ENCODE peak calls at places on chromosomes 3 and 15, in seven cellular contexts. One of them, this sample, is unnamed.

GRCh38 chr3:64039972-64040733 is 16.9 kb upstream of the PSMD6 start:
- DNase-seq in activated effector memory CD4-positive, alpha-beta T cell treated with Interleukin-2 at 50 U/mL for 16 hours: no peak
- DNase-seq in stimulated activated CD8-positive, alpha-beta memory T cell treated with anti-CD3 and anti-CD28 coated beads, Interleukin-15, amount 100 ng/mL, for 4 hours: no peak
- DNase-seq in ELR: no peak
- DNase-seq in fibroblast of mammary gland: no peak
- DNase-seq in ACHN: no peak
- DNase-seq in HFF-Myc: no peak
- DNase-seq in this sample: no peak

GRCh38 chr3:108673988-108674661 is 83.1 kb downstream of the RETNLB start:
- DNase-seq in activated effector memory CD4-positive, alpha-beta T cell treated with Interleukin-2 at 50 U/mL for 16 hours: no peak
- DNase-seq in stimulated activated CD8-positive, alpha-beta memory T cell treated with anti-CD3 and anti-CD28 coated beads, Interleukin-15, amount 100 ng/mL, for 4 hours: no peak
- DNase-seq in ELR: no peak
- DNase-seq in fibroblast of mammary gland: peak
- DNase-seq in ACHN: no peak
- DNase-seq in HFF-Myc: no peak
- DNase-seq in this sample: no peak

GRCh38 chr3:28286595-28286994 is 45.2 kb downstream of the CMC1 start:
- DNase-seq in activated effector memory CD4-positive, alpha-beta T cell treated with Interleukin-2 at 50 U/mL for 16 hours: no peak
- DNase-seq in stimulated activated CD8-positive, alpha-beta memory T cell treated with anti-CD3 and anti-CD28 coated beads, Interleukin-15, amount 100 ng/mL, for 4 hours: no peak
- DNase-seq in ELR: peak
- DNase-seq in fibroblast of mammary gland: peak
- DNase-seq in ACHN: peak
- DNase-seq in HFF-Myc: no peak
- DNase-seq in this sample: peak

GRCh38 chr3:42746455-42747450 is 26.3 kb downstream of the CCDC13 start:
- DNase-seq in activated effector memory CD4-positive, alpha-beta T cell treated with Interleukin-2 at 50 U/mL for 16 hours: no peak
- DNase-seq in stimulated activated CD8-positive, alpha-beta memory T cell treated with anti-CD3 and anti-CD28 coated beads, Interleukin-15, amount 100 ng/mL, for 4 hours: no peak
- DNase-seq in ELR: no peak
- DNase-seq in fibroblast of mammary gland: no peak
- DNase-seq in ACHN: no peak
- DNase-seq in HFF-Myc: no peak
- DNase-seq in this sample: no peak

GRCh38 chr15:36970522-36970921 is 129.8 kb downstream of the MEIS2 start:
- DNase-seq in activated effector memory CD4-positive, alpha-beta T cell treated with Interleukin-2 at 50 U/mL for 16 hours: no peak
- DNase-seq in stimulated activated CD8-positive, alpha-beta memory T cell treated with anti-CD3 and anti-CD28 coated beads, Interleukin-15, amount 100 ng/mL, for 4 hours: no peak
- DNase-seq in ELR: no peak
- DNase-seq in fibroblast of mammary gland: no peak
- DNase-seq in ACHN: no peak
- DNase-seq in HFF-Myc: no peak
- DNase-seq in this sample: no peak

GRCh38 chr3:113174806-113175490 is 36.4 kb upstream of the BOC start:
- DNase-seq in activated effector memory CD4-positive, alpha-beta T cell treated with Interleukin-2 at 50 U/mL for 16 hours: no peak
- DNase-seq in stimulated activated CD8-positive, alpha-beta memory T cell treated with anti-CD3 and anti-CD28 coated beads, Interleukin-15, amount 100 ng/mL, for 4 hours: no peak
- DNase-seq in ELR: no peak
- DNase-seq in fibroblast of mammary gland: peak
- DNase-seq in ACHN: no peak
- DNase-seq in HFF-Myc: no peak
- DNase-seq in this sample: no peak

GRCh38 chr3:195151866-195152526 is 119.0 kb downstream of the XXYLT1 start:
- DNase-seq in activated effector memory CD4-positive, alpha-beta T cell treated with Interleukin-2 at 50 U/mL for 16 hours: no peak
- DNase-seq in stimulated activated CD8-positive, alpha-beta memory T cell treated with anti-CD3 and anti-CD28 coated beads, Interleukin-15, amount 100 ng/mL, for 4 hours: no peak
- DNase-seq in ELR: peak
- DNase-seq in fibroblast of mammary gland: peak
- DNase-seq in ACHN: peak
- DNase-seq in HFF-Myc: no peak
- DNase-seq in this sample: peak

GRCh38 chr15:100033140-100033857 is 300.1 kb upstream of the LYSMD4 start:
- DNase-seq in activated effector memory CD4-positive, alpha-beta T cell treated with Interleukin-2 at 50 U/mL for 16 hours: no peak
- DNase-seq in stimulated activated CD8-positive, alpha-beta memory T cell treated with anti-CD3 and anti-CD28 coated beads, Interleukin-15, amount 100 ng/mL, for 4 hours: no peak
- DNase-seq in ELR: no peak
- DNase-seq in fibroblast of mammary gland: peak
- DNase-seq in ACHN: no peak
- DNase-seq in HFF-Myc: no peak
- DNase-seq in this sample: no peak

GRCh38 chr3:8458711-8459110 is 42.9 kb upstream of the LMCD1 start:
- DNase-seq in activated effector memory CD4-positive, alpha-beta T cell treated with Interleukin-2 at 50 U/mL for 16 hours: no peak
- DNase-seq in stimulated activated CD8-positive, alpha-beta memory T cell treated with anti-CD3 and anti-CD28 coated beads, Interleukin-15, amount 100 ng/mL, for 4 hours: no peak
- DNase-seq in ELR: peak
- DNase-seq in fibroblast of mammary gland: peak
- DNase-seq in ACHN: no peak
- DNase-seq in HFF-Myc: no peak
- DNase-seq in this sample: peak

GRCh38 chr15:92954578-92954977 is 54.5 kb downstream of the CHD2 start:
- DNase-seq in activated effector memory CD4-positive, alpha-beta T cell treated with Interleukin-2 at 50 U/mL for 16 hours: no peak
- DNase-seq in stimulated activated CD8-positive, alpha-beta memory T cell treated with anti-CD3 and anti-CD28 coated beads, Interleukin-15, amount 100 ng/mL, for 4 hours: no peak
- DNase-seq in ELR: peak
- DNase-seq in fibroblast of mammary gland: peak
- DNase-seq in ACHN: peak
- DNase-seq in HFF-Myc: no peak
- DNase-seq in this sample: no peak

GRCh38 chr15:67093146-67093874 is 27.9 kb downstream of the SMAD3 start:
- DNase-seq in activated effector memory CD4-positive, alpha-beta T cell treated with Interleukin-2 at 50 U/mL for 16 hours: no peak
- DNase-seq in stimulated activated CD8-positive, alpha-beta memory T cell treated with anti-CD3 and anti-CD28 coated beads, Interleukin-15, amount 100 ng/mL, for 4 hours: no peak
- DNase-seq in ELR: no peak
- DNase-seq in fibroblast of mammary gland: no peak
- DNase-seq in ACHN: no peak
- DNase-seq in HFF-Myc: no peak
- DNase-seq in this sample: no peak

GRCh38 chr3:130671545-130671944 is 75.1 kb downstream of the PIK3R4 start:
- DNase-seq in activated effector memory CD4-positive, alpha-beta T cell treated with Interleukin-2 at 50 U/mL for 16 hours: no peak
- DNase-seq in stimulated activated CD8-positive, alpha-beta memory T cell treated with anti-CD3 and anti-CD28 coated beads, Interleukin-15, amount 100 ng/mL, for 4 hours: no peak
- DNase-seq in ELR: peak
- DNase-seq in fibroblast of mammary gland: no peak
- DNase-seq in ACHN: no peak
- DNase-seq in HFF-Myc: no peak
- DNase-seq in this sample: no peak

GRCh38 chr3:97670952-97671351 is 93.6 kb upstream of the ARL6 start:
- DNase-seq in activated effector memory CD4-positive, alpha-beta T cell treated with Interleukin-2 at 50 U/mL for 16 hours: no peak
- DNase-seq in stimulated activated CD8-positive, alpha-beta memory T cell treated with anti-CD3 and anti-CD28 coated beads, Interleukin-15, amount 100 ng/mL, for 4 hours: no peak
- DNase-seq in ELR: no peak
- DNase-seq in fibroblast of mammary gland: no peak
- DNase-seq in ACHN: no peak
- DNase-seq in HFF-Myc: no peak
- DNase-seq in this sample: no peak

GRCh38 chr3:155407971-155408370 is 114.5 kb upstream of the STRIT1 start:
- DNase-seq in activated effector memory CD4-positive, alpha-beta T cell treated with Interleukin-2 at 50 U/mL for 16 hours: no peak
- DNase-seq in stimulated activated CD8-positive, alpha-beta memory T cell treated with anti-CD3 and anti-CD28 coated beads, Interleukin-15, amount 100 ng/mL, for 4 hours: no peak
- DNase-seq in ELR: no peak
- DNase-seq in fibroblast of mammary gland: peak
- DNase-seq in ACHN: no peak
- DNase-seq in HFF-Myc: no peak
- DNase-seq in this sample: no peak

GRCh38 chr3:157127831-157128767 is 31.8 kb downstream of the CCNL1 start:
- DNase-seq in activated effector memory CD4-positive, alpha-beta T cell treated with Interleukin-2 at 50 U/mL for 16 hours: peak
- DNase-seq in stimulated activated CD8-positive, alpha-beta memory T cell treated with anti-CD3 and anti-CD28 coated beads, Interleukin-15, amount 100 ng/mL, for 4 hours: no peak
- DNase-seq in ELR: peak
- DNase-seq in fibroblast of mammary gland: peak
- DNase-seq in ACHN: peak
- DNase-seq in HFF-Myc: no peak
- DNase-seq in this sample: no peak

GRCh38 chr15:90300988-90301715 is 35.7 kb downstream of the NGRN start:
- DNase-seq in activated effector memory CD4-positive, alpha-beta T cell treated with Interleukin-2 at 50 U/mL for 16 hours: peak
- DNase-seq in stimulated activated CD8-positive, alpha-beta memory T cell treated with anti-CD3 and anti-CD28 coated beads, Interleukin-15, amount 100 ng/mL, for 4 hours: no peak
- DNase-seq in ELR: peak
- DNase-seq in fibroblast of mammary gland: peak
- DNase-seq in ACHN: peak
- DNase-seq in HFF-Myc: no peak
- DNase-seq in this sample: no peak

GRCh38 chr15:36622247-36622795 is 42.9 kb downstream of the CDIN1 start:
- DNase-seq in activated effector memory CD4-positive, alpha-beta T cell treated with Interleukin-2 at 50 U/mL for 16 hours: no peak
- DNase-seq in stimulated activated CD8-positive, alpha-beta memory T cell treated with anti-CD3 and anti-CD28 coated beads, Interleukin-15, amount 100 ng/mL, for 4 hours: no peak
- DNase-seq in ELR: no peak
- DNase-seq in fibroblast of mammary gland: no peak
- DNase-seq in ACHN: no peak
- DNase-seq in HFF-Myc: no peak
- DNase-seq in this sample: no peak

GRCh38 chr3:14329116-14329830 is 73.1 kb upstream of the SLC6A6 start:
- DNase-seq in activated effector memory CD4-positive, alpha-beta T cell treated with Interleukin-2 at 50 U/mL for 16 hours: no peak
- DNase-seq in stimulated activated CD8-positive, alpha-beta memory T cell treated with anti-CD3 and anti-CD28 coated beads, Interleukin-15, amount 100 ng/mL, for 4 hours: no peak
- DNase-seq in ELR: peak
- DNase-seq in fibroblast of mammary gland: peak
- DNase-seq in ACHN: no peak
- DNase-seq in HFF-Myc: peak
- DNase-seq in this sample: peak

GRCh38 chr15:49044761-49045571 is 1.3 kb downstream of the SECISBP2L start:
- DNase-seq in activated effector memory CD4-positive, alpha-beta T cell treated with Interleukin-2 at 50 U/mL for 16 hours: no peak
- DNase-seq in stimulated activated CD8-positive, alpha-beta memory T cell treated with anti-CD3 and anti-CD28 coated beads, Interleukin-15, amount 100 ng/mL, for 4 hours: no peak
- DNase-seq in ELR: peak
- DNase-seq in fibroblast of mammary gland: peak
- DNase-seq in ACHN: no peak
- DNase-seq in HFF-Myc: no peak
- DNase-seq in this sample: no peak

GRCh38 chr3:162605651-162606204 is 1109.1 kb downstream of the OTOL1 start:
- DNase-seq in activated effector memory CD4-positive, alpha-beta T cell treated with Interleukin-2 at 50 U/mL for 16 hours: no peak
- DNase-seq in stimulated activated CD8-positive, alpha-beta memory T cell treated with anti-CD3 and anti-CD28 coated beads, Interleukin-15, amount 100 ng/mL, for 4 hours: no peak
- DNase-seq in ELR: no peak
- DNase-seq in fibroblast of mammary gland: no peak
- DNase-seq in ACHN: no peak
- DNase-seq in HFF-Myc: no peak
- DNase-seq in this sample: no peak

GRCh38 chr15:80870893-80871292 is 91.7 kb downstream of the CEMIP start:
- DNase-seq in activated effector memory CD4-positive, alpha-beta T cell treated with Interleukin-2 at 50 U/mL for 16 hours: no peak
- DNase-seq in stimulated activated CD8-positive, alpha-beta memory T cell treated with anti-CD3 and anti-CD28 coated beads, Interleukin-15, amount 100 ng/mL, for 4 hours: no peak
- DNase-seq in ELR: no peak
- DNase-seq in fibroblast of mammary gland: no peak
- DNase-seq in ACHN: no peak
- DNase-seq in HFF-Myc: peak
- DNase-seq in this sample: peak

GRCh38 chr15:78457101-78457500 is 19.1 kb downstream of the IREB2 start:
- DNase-seq in activated effector memory CD4-positive, alpha-beta T cell treated with Interleukin-2 at 50 U/mL for 16 hours: no peak
- DNase-seq in stimulated activated CD8-positive, alpha-beta memory T cell treated with anti-CD3 and anti-CD28 coated beads, Interleukin-15, amount 100 ng/mL, for 4 hours: no peak
- DNase-seq in ELR: peak
- DNase-seq in fibroblast of mammary gland: peak
- DNase-seq in ACHN: no peak
- DNase-seq in HFF-Myc: peak
- DNase-seq in this sample: peak

GRCh38 chr3:126031981-126032471 is 51.9 kb downstream of the SLC41A3 start:
- DNase-seq in activated effector memory CD4-positive, alpha-beta T cell treated with Interleukin-2 at 50 U/mL for 16 hours: no peak
- DNase-seq in stimulated activated CD8-positive, alpha-beta memory T cell treated with anti-CD3 and anti-CD28 coated beads, Interleukin-15, amount 100 ng/mL, for 4 hours: no peak
- DNase-seq in ELR: no peak
- DNase-seq in fibroblast of mammary gland: no peak
- DNase-seq in ACHN: no peak
- DNase-seq in HFF-Myc: no peak
- DNase-seq in this sample: no peak

GRCh38 chr3:120145498-120146285 is 51.4 kb upstream of the GSK3B start:
- DNase-seq in activated effector memory CD4-positive, alpha-beta T cell treated with Interleukin-2 at 50 U/mL for 16 hours: no peak
- DNase-seq in stimulated activated CD8-positive, alpha-beta memory T cell treated with anti-CD3 and anti-CD28 coated beads, Interleukin-15, amount 100 ng/mL, for 4 hours: no peak
- DNase-seq in ELR: peak
- DNase-seq in fibroblast of mammary gland: peak
- DNase-seq in ACHN: peak
- DNase-seq in HFF-Myc: peak
- DNase-seq in this sample: peak

GRCh38 chr3:46549408-46549904 is 16.6 kb downstream of the LRRC2 start:
- DNase-seq in activated effector memory CD4-positive, alpha-beta T cell treated with Interleukin-2 at 50 U/mL for 16 hours: no peak
- DNase-seq in stimulated activated CD8-positive, alpha-beta memory T cell treated with anti-CD3 and anti-CD28 coated beads, Interleukin-15, amount 100 ng/mL, for 4 hours: no peak
- DNase-seq in ELR: no peak
- DNase-seq in fibroblast of mammary gland: no peak
- DNase-seq in ACHN: no peak
- DNase-seq in HFF-Myc: no peak
- DNase-seq in this sample: no peak

GRCh38 chr3:65963787-65964707 is 74.7 kb downstream of the MAGI1 start:
- DNase-seq in activated effector memory CD4-positive, alpha-beta T cell treated with Interleukin-2 at 50 U/mL for 16 hours: no peak
- DNase-seq in stimulated activated CD8-positive, alpha-beta memory T cell treated with anti-CD3 and anti-CD28 coated beads, Interleukin-15, amount 100 ng/mL, for 4 hours: no peak
- DNase-seq in ELR: peak
- DNase-seq in fibroblast of mammary gland: peak
- DNase-seq in ACHN: peak
- DNase-seq in HFF-Myc: peak
- DNase-seq in this sample: peak

GRCh38 chr3:197750863-197751737 is 1.4 kb downstream of the FYTTD1 start:
- DNase-seq in activated effector memory CD4-positive, alpha-beta T cell treated with Interleukin-2 at 50 U/mL for 16 hours: peak
- DNase-seq in stimulated activated CD8-positive, alpha-beta memory T cell treated with anti-CD3 and anti-CD28 coated beads, Interleukin-15, amount 100 ng/mL, for 4 hours: no peak
- DNase-seq in ELR: peak
- DNase-seq in fibroblast of mammary gland: peak
- DNase-seq in ACHN: peak
- DNase-seq in HFF-Myc: no peak
- DNase-seq in this sample: no peak

GRCh38 chr15:72112111-72112510 is 5.8 kb downstream of the MYO9A start:
- DNase-seq in activated effector memory CD4-positive, alpha-beta T cell treated with Interleukin-2 at 50 U/mL for 16 hours: no peak
- DNase-seq in stimulated activated CD8-positive, alpha-beta memory T cell treated with anti-CD3 and anti-CD28 coated beads, Interleukin-15, amount 100 ng/mL, for 4 hours: no peak
- DNase-seq in ELR: no peak
- DNase-seq in fibroblast of mammary gland: peak
- DNase-seq in ACHN: no peak
- DNase-seq in HFF-Myc: no peak
- DNase-seq in this sample: no peak

GRCh38 chr3:58998476-58999117 is 51.2 kb downstream of the CFAP20DC start:
- DNase-seq in activated effector memory CD4-positive, alpha-beta T cell treated with Interleukin-2 at 50 U/mL for 16 hours: no peak
- DNase-seq in stimulated activated CD8-positive, alpha-beta memory T cell treated with anti-CD3 and anti-CD28 coated beads, Interleukin-15, amount 100 ng/mL, for 4 hours: no peak
- DNase-seq in ELR: peak
- DNase-seq in fibroblast of mammary gland: peak
- DNase-seq in ACHN: peak
- DNase-seq in HFF-Myc: peak
- DNase-seq in this sample: peak

GRCh38 chr3:73086071-73086494 is 24.6 kb downstream of the EBLN2 start:
- DNase-seq in activated effector memory CD4-positive, alpha-beta T cell treated with Interleukin-2 at 50 U/mL for 16 hours: peak
- DNase-seq in stimulated activated CD8-positive, alpha-beta memory T cell treated with anti-CD3 and anti-CD28 coated beads, Interleukin-15, amount 100 ng/mL, for 4 hours: no peak
- DNase-seq in ELR: peak
- DNase-seq in fibroblast of mammary gland: peak
- DNase-seq in ACHN: peak
- DNase-seq in HFF-Myc: peak
- DNase-seq in this sample: no peak

GRCh38 chr3:59432676-59433075 is 382.9 kb upstream of the CFAP20DC start:
- DNase-seq in activated effector memory CD4-positive, alpha-beta T cell treated with Interleukin-2 at 50 U/mL for 16 hours: no peak
- DNase-seq in stimulated activated CD8-positive, alpha-beta memory T cell treated with anti-CD3 and anti-CD28 coated beads, Interleukin-15, amount 100 ng/mL, for 4 hours: no peak
- DNase-seq in ELR: peak
- DNase-seq in fibroblast of mammary gland: peak
- DNase-seq in ACHN: no peak
- DNase-seq in HFF-Myc: no peak
- DNase-seq in this sample: no peak

GRCh38 chr15:65580287-65580686 is 30.6 kb downstream of the INTS14 start:
- DNase-seq in activated effector memory CD4-positive, alpha-beta T cell treated with Interleukin-2 at 50 U/mL for 16 hours: no peak
- DNase-seq in stimulated activated CD8-positive, alpha-beta memory T cell treated with anti-CD3 and anti-CD28 coated beads, Interleukin-15, amount 100 ng/mL, for 4 hours: no peak
- DNase-seq in ELR: peak
- DNase-seq in fibroblast of mammary gland: peak
- DNase-seq in ACHN: peak
- DNase-seq in HFF-Myc: no peak
- DNase-seq in this sample: peak

GRCh38 chr3:8759038-8759755 is 10.2 kb downstream of the OXTR start:
- DNase-seq in activated effector memory CD4-positive, alpha-beta T cell treated with Interleukin-2 at 50 U/mL for 16 hours: no peak
- DNase-seq in stimulated activated CD8-positive, alpha-beta memory T cell treated with anti-CD3 and anti-CD28 coated beads, Interleukin-15, amount 100 ng/mL, for 4 hours: no peak
- DNase-seq in ELR: no peak
- DNase-seq in fibroblast of mammary gland: peak
- DNase-seq in ACHN: no peak
- DNase-seq in HFF-Myc: no peak
- DNase-seq in this sample: no peak

GRCh38 chr3:13229291-13229949 is 156.2 kb upstream of the IQSEC1 start:
- DNase-seq in activated effector memory CD4-positive, alpha-beta T cell treated with Interleukin-2 at 50 U/mL for 16 hours: no peak
- DNase-seq in stimulated activated CD8-positive, alpha-beta memory T cell treated with anti-CD3 and anti-CD28 coated beads, Interleukin-15, amount 100 ng/mL, for 4 hours: no peak
- DNase-seq in ELR: peak
- DNase-seq in fibroblast of mammary gland: peak
- DNase-seq in ACHN: peak
- DNase-seq in HFF-Myc: no peak
- DNase-seq in this sample: no peak

GRCh38 chr15:87866961-87867360 is 389.6 kb downstream of the NTRK3 start:
- DNase-seq in activated effector memory CD4-positive, alpha-beta T cell treated with Interleukin-2 at 50 U/mL for 16 hours: no peak
- DNase-seq in stimulated activated CD8-positive, alpha-beta memory T cell treated with anti-CD3 and anti-CD28 coated beads, Interleukin-15, amount 100 ng/mL, for 4 hours: no peak
- DNase-seq in ELR: no peak
- DNase-seq in fibroblast of mammary gland: no peak
- DNase-seq in ACHN: no peak
- DNase-seq in HFF-Myc: no peak
- DNase-seq in this sample: no peak

GRCh38 chr15:74657846-74658245 is 38.0 kb downstream of the EDC3 start:
- DNase-seq in activated effector memory CD4-positive, alpha-beta T cell treated with Interleukin-2 at 50 U/mL for 16 hours: no peak
- DNase-seq in stimulated activated CD8-positive, alpha-beta memory T cell treated with anti-CD3 and anti-CD28 coated beads, Interleukin-15, amount 100 ng/mL, for 4 hours: no peak
- DNase-seq in ELR: peak
- DNase-seq in fibroblast of mammary gland: peak
- DNase-seq in ACHN: no peak
- DNase-seq in HFF-Myc: no peak
- DNase-seq in this sample: no peak

GRCh38 chr3:178525180-178525704 is 11.0 kb upstream of the KCNMB2 start:
- DNase-seq in activated effector memory CD4-positive, alpha-beta T cell treated with Interleukin-2 at 50 U/mL for 16 hours: no peak
- DNase-seq in stimulated activated CD8-positive, alpha-beta memory T cell treated with anti-CD3 and anti-CD28 coated beads, Interleukin-15, amount 100 ng/mL, for 4 hours: no peak
- DNase-seq in ELR: no peak
- DNase-seq in fibroblast of mammary gland: no peak
- DNase-seq in ACHN: no peak
- DNase-seq in HFF-Myc: no peak
- DNase-seq in this sample: no peak

GRCh38 chr3:138417559-138417982 is 16.8 kb upstream of the ESYT3 start:
- DNase-seq in activated effector memory CD4-positive, alpha-beta T cell treated with Interleukin-2 at 50 U/mL for 16 hours: peak
- DNase-seq in stimulated activated CD8-positive, alpha-beta memory T cell treated with anti-CD3 and anti-CD28 coated beads, Interleukin-15, amount 100 ng/mL, for 4 hours: peak
- DNase-seq in ELR: peak
- DNase-seq in fibroblast of mammary gland: peak
- DNase-seq in ACHN: peak
- DNase-seq in HFF-Myc: peak
- DNase-seq in this sample: peak